ENCODE peak calls at places on chromosomes 16 and 17, in five cellular contexts. One of them, this sample, is unnamed.

GRCh38 chr17:74544991-74545441 is 899 bp downstream of the CD300C start:
- DNase-seq in fibroblast of the conjunctiva: no peak
- DNase-seq in cardiac muscle cell: no peak
- DNase-seq in activated gamma-delta T cell treated with Interleukin-2 at 50 U/mL for 16 hours: no peak
- DNase-seq in B cell: no peak
- DNase-seq in this sample: no peak

GRCh38 chr16:87321336-87322107 is 4.3 kb upstream of the C16orf95 start:
- DNase-seq in B cell: no peak
- DNase-seq in cardiac muscle cell: no peak
- DNase-seq in fibroblast of the conjunctiva: no peak
- DNase-seq in activated gamma-delta T cell treated with Interleukin-2 at 50 U/mL for 16 hours: no peak
- DNase-seq in this sample: no peak

GRCh38 chr17:7001562-7001961 is 5.7 kb downstream of the ALOX12 start:
- DNase-seq in activated gamma-delta T cell treated with Interleukin-2 at 50 U/mL for 16 hours: no peak
- DNase-seq in B cell: no peak
- DNase-seq in fibroblast of the conjunctiva: peak
- DNase-seq in cardiac muscle cell: peak
- DNase-seq in this sample: no peak

GRCh38 chr16:88468289-88469129 is 15.4 kb downstream of the ZFPM1 start:
- DNase-seq in fibroblast of the conjunctiva: no peak
- DNase-seq in activated gamma-delta T cell treated with Interleukin-2 at 50 U/mL for 16 hours: no peak
- DNase-seq in cardiac muscle cell: peak
- DNase-seq in B cell: no peak
- DNase-seq in this sample: no peak

GRCh38 chr17:19726615-19727376 is 10.4 kb upstream of the SLC47A2 start:
- DNase-seq in cardiac muscle cell: peak
- DNase-seq in activated gamma-delta T cell treated with Interleukin-2 at 50 U/mL for 16 hours: no peak
- DNase-seq in B cell: no peak
- DNase-seq in fibroblast of the conjunctiva: no peak
- DNase-seq in this sample: no peak

GRCh38 chr17:1186923-1187771 is 7.4 kb upstream of the ABR start:
- DNase-seq in cardiac muscle cell: peak
- DNase-seq in fibroblast of the conjunctiva: peak
- DNase-seq in activated gamma-delta T cell treated with Interleukin-2 at 50 U/mL for 16 hours: peak
- DNase-seq in B cell: peak
- DNase-seq in this sample: peak

GRCh38 chr17:81046131-81046769 is 11.3 kb downstream of the BAIAP2 start:
- DNase-seq in cardiac muscle cell: no peak
- DNase-seq in activated gamma-delta T cell treated with Interleukin-2 at 50 U/mL for 16 hours: no peak
- DNase-seq in B cell: no peak
- DNase-seq in fibroblast of the conjunctiva: no peak
- DNase-seq in this sample: no peak

GRCh38 chr16:8798174-8798527 is 512 bp downstream of the PMM2 start:
- DNase-seq in fibroblast of the conjunctiva: no peak
- DNase-seq in activated gamma-delta T cell treated with Interleukin-2 at 50 U/mL for 16 hours: no peak
- DNase-seq in B cell: no peak
- DNase-seq in cardiac muscle cell: no peak
- DNase-seq in this sample: no peak

GRCh38 chr17:21165922-21166598 is 39.3 kb downstream of the DHRS7B start:
- DNase-seq in cardiac muscle cell: no peak
- DNase-seq in activated gamma-delta T cell treated with Interleukin-2 at 50 U/mL for 16 hours: no peak
- DNase-seq in fibroblast of the conjunctiva: no peak
- DNase-seq in B cell: no peak
- DNase-seq in this sample: no peak

GRCh38 chr16:72962347-72962746 is 85.6 kb downstream of the ZFHX3 start:
- DNase-seq in fibroblast of the conjunctiva: no peak
- DNase-seq in cardiac muscle cell: no peak
- DNase-seq in activated gamma-delta T cell treated with Interleukin-2 at 50 U/mL for 16 hours: no peak
- DNase-seq in B cell: no peak
- DNase-seq in this sample: no peak

GRCh38 chr17:60959011-60959410 is 281.4 kb downstream of the BCAS3 start:
- DNase-seq in cardiac muscle cell: peak
- DNase-seq in activated gamma-delta T cell treated with Interleukin-2 at 50 U/mL for 16 hours: no peak
- DNase-seq in fibroblast of the conjunctiva: no peak
- DNase-seq in B cell: no peak
- DNase-seq in this sample: no peak

GRCh38 chr17:77620282-77620681 is 338.2 kb upstream of the TNRC6C start:
- DNase-seq in fibroblast of the conjunctiva: no peak
- DNase-seq in cardiac muscle cell: no peak
- DNase-seq in B cell: no peak
- DNase-seq in activated gamma-delta T cell treated with Interleukin-2 at 50 U/mL for 16 hours: no peak
- DNase-seq in this sample: no peak

GRCh38 chr17:4536742-4537411 is 18.3 kb downstream of the MYBBP1A start:
- DNase-seq in activated gamma-delta T cell treated with Interleukin-2 at 50 U/mL for 16 hours: no peak
- DNase-seq in B cell: no peak
- DNase-seq in cardiac muscle cell: peak
- DNase-seq in fibroblast of the conjunctiva: peak
- DNase-seq in this sample: no peak

GRCh38 chr17:57899822-57900221 is 50.0 kb upstream of the MRPS23 start:
- DNase-seq in fibroblast of the conjunctiva: no peak
- DNase-seq in cardiac muscle cell: no peak
- DNase-seq in activated gamma-delta T cell treated with Interleukin-2 at 50 U/mL for 16 hours: no peak
- DNase-seq in B cell: no peak
- DNase-seq in this sample: no peak

GRCh38 chr17:77790143-77790829 is 168.2 kb upstream of the TNRC6C start:
- DNase-seq in fibroblast of the conjunctiva: no peak
- DNase-seq in cardiac muscle cell: no peak
- DNase-seq in B cell: no peak
- DNase-seq in activated gamma-delta T cell treated with Interleukin-2 at 50 U/mL for 16 hours: no peak
- DNase-seq in this sample: no peak

GRCh38 chr17:71975998-71976649 is 144.7 kb upstream of the SOX9 start:
- DNase-seq in activated gamma-delta T cell treated with Interleukin-2 at 50 U/mL for 16 hours: no peak
- DNase-seq in cardiac muscle cell: peak
- DNase-seq in B cell: no peak
- DNase-seq in fibroblast of the conjunctiva: peak
- DNase-seq in this sample: peak

GRCh38 chr16:29230671-29231091 is 175.8 kb downstream of the NPIPB11 start:
- DNase-seq in activated gamma-delta T cell treated with Interleukin-2 at 50 U/mL for 16 hours: no peak
- DNase-seq in fibroblast of the conjunctiva: no peak
- DNase-seq in B cell: no peak
- DNase-seq in cardiac muscle cell: peak
- DNase-seq in this sample: no peak

GRCh38 chr17:1379208-1379929 is 20.7 kb downstream of the YWHAE start:
- DNase-seq in cardiac muscle cell: no peak
- DNase-seq in B cell: no peak
- DNase-seq in activated gamma-delta T cell treated with Interleukin-2 at 50 U/mL for 16 hours: no peak
- DNase-seq in fibroblast of the conjunctiva: no peak
- DNase-seq in this sample: no peak

GRCh38 chr16:8342276-8342675 is 248.0 kb downstream of the TMEM114 start:
- DNase-seq in B cell: no peak
- DNase-seq in fibroblast of the conjunctiva: no peak
- DNase-seq in activated gamma-delta T cell treated with Interleukin-2 at 50 U/mL for 16 hours: no peak
- DNase-seq in cardiac muscle cell: no peak
- DNase-seq in this sample: no peak

GRCh38 chr17:34006126-34006525 is 249.0 kb upstream of the CCL2 start:
- DNase-seq in activated gamma-delta T cell treated with Interleukin-2 at 50 U/mL for 16 hours: no peak
- DNase-seq in fibroblast of the conjunctiva: no peak
- DNase-seq in cardiac muscle cell: no peak
- DNase-seq in B cell: no peak
- DNase-seq in this sample: no peak

GRCh38 chr17:59790936-59791335 is 83.5 kb downstream of the VMP1 start:
- DNase-seq in cardiac muscle cell: no peak
- DNase-seq in fibroblast of the conjunctiva: no peak
- DNase-seq in activated gamma-delta T cell treated with Interleukin-2 at 50 U/mL for 16 hours: no peak
- DNase-seq in B cell: no peak
- DNase-seq in this sample: no peak

GRCh38 chr17:40841246-40841645 is 18.8 kb upstream of the KRT10 start:
- DNase-seq in B cell: no peak
- DNase-seq in activated gamma-delta T cell treated with Interleukin-2 at 50 U/mL for 16 hours: no peak
- DNase-seq in cardiac muscle cell: no peak
- DNase-seq in fibroblast of the conjunctiva: peak
- DNase-seq in this sample: no peak

GRCh38 chr16:71348262-71349085 is 10.0 kb upstream of the CALB2 start:
- DNase-seq in cardiac muscle cell: no peak
- DNase-seq in B cell: no peak
- DNase-seq in fibroblast of the conjunctiva: no peak
- DNase-seq in activated gamma-delta T cell treated with Interleukin-2 at 50 U/mL for 16 hours: no peak
- DNase-seq in this sample: no peak

GRCh38 chr17:76524598-76525512 is 12.7 kb downstream of the CYGB start:
- DNase-seq in cardiac muscle cell: peak
- DNase-seq in fibroblast of the conjunctiva: no peak
- DNase-seq in activated gamma-delta T cell treated with Interleukin-2 at 50 U/mL for 16 hours: no peak
- DNase-seq in B cell: no peak
- DNase-seq in this sample: no peak

GRCh38 chr16:49980166-49980565 is 44.9 kb upstream of the CNEP1R1 start:
- DNase-seq in activated gamma-delta T cell treated with Interleukin-2 at 50 U/mL for 16 hours: no peak
- DNase-seq in fibroblast of the conjunctiva: no peak
- DNase-seq in B cell: no peak
- DNase-seq in cardiac muscle cell: peak
- DNase-seq in this sample: no peak

GRCh38 chr16:9489823-9490467 is 398.5 kb downstream of the HAPSTR1 start:
- DNase-seq in cardiac muscle cell: no peak
- DNase-seq in B cell: no peak
- DNase-seq in fibroblast of the conjunctiva: no peak
- DNase-seq in activated gamma-delta T cell treated with Interleukin-2 at 50 U/mL for 16 hours: no peak
- DNase-seq in this sample: no peak